ENCODE peak calls at places on chromosomes 13 and 19, in five cellular contexts. L is anterior cingulate cortex, I is PC-9, T is DND-41, Q is left colon. N is an unnamed sample.

GRCh38 chr13:98083507-98083906 is 59.4 kb upstream of the FARP1 start:
- DNase-seq in L (no peak), I (no peak), T (no peak), Q (no peak), N (no peak)

GRCh38 chr13:99661791-99662190 is 160.5 kb downstream of the TM9SF2 start:
- DNase-seq in I (peak; percentile 29), T (no peak), L (no peak), Q (no peak), N (no peak)

GRCh38 chr19:3224346-3225325 is at the start of gene CELF5:
- DNase-seq in I (no peak), L (no peak), T (peak; percentile 76), Q (peak; percentile 64), N (no peak)

GRCh38 chr19:43675269-43675879 is 5.4 kb upstream of the PLAUR start:
- DNase-seq in L (no peak), T (no peak), I (peak; percentile 95), Q (peak; percentile 82), N (peak; percentile 98)

GRCh38 chr19:49422407-49423277 is 599 bp downstream of the PTH2 start:
- DNase-seq in Q (peak; percentile 44), T (no peak), L (no peak), I (no peak), N (no peak)

GRCh38 chr13:50131998-50132936 is 117.0 kb downstream of the KCNRG start:
- DNase-seq in L (no peak), Q (no peak), I (no peak), T (no peak), N (no peak)

GRCh38 chr13:62014299-62014698 is 598.6 kb upstream of the PCDH20 start:
- DNase-seq in I (no peak), T (no peak), L (no peak), Q (no peak), N (no peak)

GRCh38 chr19:8585894-8586750 is 8.9 kb upstream of the MYO1F start:
- DNase-seq in T (peak; percentile 71), I (no peak), Q (peak; percentile 75), L (no peak), N (no peak)

GRCh38 chr13:98014766-98015165 is 61.3 kb downstream of the IPO5 start:
- DNase-seq in I (no peak), Q (no peak), T (no peak), L (no peak), N (no peak)

GRCh38 chr19:38229585-38230073 is 5.6 kb upstream of the DPF1 start:
- DNase-seq in L (peak; percentile 45), Q (peak; percentile 53), T (no peak), I (no peak), N (peak; percentile 45)

GRCh38 chr13:50153401-50153800 is 138.2 kb downstream of the KCNRG start:
- DNase-seq in Q (no peak), I (no peak), T (no peak), L (no peak), N (no peak)

GRCh38 chr19:952680-953500 is 27.1 kb downstream of the ARID3A start:
- DNase-seq in I (peak; percentile 51), T (no peak), Q (peak; percentile 58), L (no peak), N (no peak)

GRCh38 chr13:23797276-23797903 is 91.8 kb downstream of the MIPEP start:
- DNase-seq in T (no peak), L (no peak), Q (no peak), I (no peak), N (no peak)

GRCh38 chr13:99821741-99822140 is 149.8 kb downstream of the ZIC5 start:
- DNase-seq in L (no peak), Q (no peak), I (peak; percentile 16), T (no peak), N (no peak)

GRCh38 chr13:42215578-42216421 is 56.2 kb upstream of the AKAP11 start:
- DNase-seq in T (peak; percentile 36), L (no peak), I (no peak), Q (peak; percentile 6), N (no peak)

GRCh38 chr13:83197316-83197715 is 685.0 kb downstream of the SLITRK1 start:
- DNase-seq in L (no peak), I (no peak), Q (no peak), T (no peak), N (no peak)

GRCh38 chr13:24623141-24623665 is 57.0 kb upstream of the ATP12A start:
- DNase-seq in L (no peak), T (no peak), Q (no peak), I (no peak), N (no peak)

N was measured in keratinocyte.